ENCODE peak calls at places on chromosomes 6 and 20, in eight cellular contexts. F is endothelial cell of umbilical vein, G is HCT116, Q is GM12878, R is SK-N-SH, X is HepG2, P is H1, W is K562. Y is an unnamed sample. For H3K9me3, the result is how much of the 10 kb centered on the place peaks cover.

GRCh38 chr20:38426006-38426405 is 9.1 kb downstream of the SNHG17 start:
- DNase-seq in F (no peak), G (no peak), Q (no peak), R (no peak), X (peak), P (no peak), W (peak), Y (no peak)

GRCh38 chr6:105483492-105483891 is 80.6 kb upstream of the PREP start:
- DNase-seq in F (no peak), G (no peak), Q (no peak), R (no peak), X (no peak), P (no peak), W (no peak), Y (no peak)

GRCh38 chr6:6661684-6662083 is 73.2 kb downstream of the LY86 start:
- DNase-seq in F (peak), G (no peak), Q (no peak), R (peak), X (peak), P (no peak), W (no peak), Y (no peak)

GRCh38 chr6:93017213-93017612 is 402.1 kb downstream of the EPHA7 start:
- DNase-seq in F (no peak), G (no peak), Q (no peak), R (no peak), X (peak), P (no peak), W (no peak), Y (no peak)

GRCh38 chr6:11231564-11232176 is 798 bp downstream of the NEDD9 start:
- DNase-seq in F (peak), G (no peak), Q (no peak), R (no peak), X (no peak), P (no peak), W (no peak), Y (no peak)

GRCh38 chr20:2890743-2891142 is 17.5 kb downstream of the PTPRA start:
- DNase-seq in F (peak), G (no peak), Q (no peak), R (no peak), X (no peak), P (no peak), W (peak), Y (no peak)

GRCh38 chr6:22028403-22028802 is 268.4 kb downstream of the PRL start:
- DNase-seq in F (no peak), G (no peak), Q (no peak), R (no peak), X (no peak), P (no peak), W (no peak), Y (no peak)

GRCh38 chr6:125986956-125987617 is 747 bp downstream of the TRMT11 start:
- DNase-seq in F (no peak), G (peak), Q (peak), R (peak), X (peak), P (no peak), W (peak), Y (no peak)

GRCh38 chr6:3239110-3239830 is 11.8 kb upstream of the TUBB2B start:
- DNase-seq in F (no peak), G (peak), Q (no peak), R (no peak), X (no peak), P (no peak), W (no peak), Y (no peak)

GRCh38 chr6:119267506-119267905 is 82.1 kb downstream of the MAN1A1 start:
- DNase-seq in F (no peak), G (no peak), Q (no peak), R (no peak), X (no peak), P (no peak), W (no peak), Y (no peak)

GRCh38 chr6:38027685-38028373 is 208.3 kb downstream of the ZFAND3 start:
- DNase-seq in F (peak), G (no peak), Q (no peak), R (no peak), X (no peak), P (no peak), W (no peak), Y (no peak)

GRCh38 chr20:6103301-6103700 is 19.5 kb downstream of the FERMT1 start:
- DNase-seq in F (no peak), G (no peak), Q (no peak), R (no peak), X (no peak), P (no peak), W (no peak), Y (no peak)

GRCh38 chr6:42782689-42783176 is 881 bp downstream of the BICRAL start:
- DNase-seq in F (peak), G (peak), Q (no peak), R (peak), X (peak), P (no peak), W (peak), Y (no peak)

GRCh38 chr20:44618318-44618731 is 33.2 kb downstream of the ADA start:
- DNase-seq in F (no peak), G (no peak), Q (no peak), R (no peak), X (no peak), P (no peak), W (no peak), Y (no peak)

GRCh38 chr20:44616604-44616964 is 34.2 kb downstream of the PKIG start:
- DNase-seq in F (no peak), G (no peak), Q (no peak), R (no peak), X (no peak), P (no peak), W (peak), Y (peak)

GRCh38 chr20:44615169-44615791 is 32.9 kb downstream of the PKIG start:
- DNase-seq in F (peak), G (no peak), Q (no peak), R (no peak), X (no peak), P (no peak), W (no peak), Y (no peak)

GRCh38 chr20:44614525-44614924 is 32.1 kb downstream of the PKIG start:
- DNase-seq in F (no peak), G (no peak), Q (no peak), R (no peak), X (no peak), P (no peak), W (no peak), Y (no peak)

DNA sequence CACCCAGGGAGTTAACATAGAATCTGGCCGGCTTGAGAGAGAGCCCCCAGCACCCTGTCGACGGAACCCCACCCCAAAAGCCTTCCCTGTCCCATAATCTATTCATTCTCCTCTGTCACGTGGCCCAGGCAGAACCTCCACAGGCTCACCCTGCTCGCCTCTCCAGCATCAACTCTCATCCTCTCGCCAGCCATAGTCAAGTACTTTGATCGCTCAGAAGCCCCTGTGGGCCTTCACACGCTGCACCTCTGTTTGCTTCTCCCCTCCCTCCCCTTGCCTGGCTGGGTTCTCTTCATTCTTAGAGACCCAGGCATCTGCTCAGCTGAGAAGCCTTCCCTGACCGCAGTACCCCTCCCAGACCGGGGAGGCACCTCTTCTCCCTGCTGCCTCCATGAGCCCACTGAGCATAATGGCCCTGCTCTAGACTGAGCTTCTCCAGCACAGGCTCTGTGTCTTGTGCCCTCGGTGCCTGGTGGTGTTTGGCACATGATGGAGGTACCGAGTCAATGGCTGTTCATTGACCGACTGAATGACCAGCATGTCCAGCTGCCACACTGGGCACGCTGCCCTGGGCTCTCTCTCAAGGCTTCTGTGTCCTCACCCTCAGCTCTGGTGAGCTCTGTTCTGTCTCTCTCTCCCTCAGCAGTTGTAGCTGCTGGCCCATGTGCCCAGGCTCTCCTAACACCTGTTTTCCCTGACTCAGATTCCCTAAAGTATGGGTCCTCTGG is 33.7 kb downstream of the PKIG start:
- DNase-seq in F (no peak), G (no peak), Q (no peak), R (no peak), X (no peak), P (no peak), W (no peak), Y (no peak)
- H3K9ac ChIP-seq in F (no peak), G (no peak), Q (no peak), R (no peak), X (no peak), P (no peak), W (peak), Y (no peak)

DNA sequence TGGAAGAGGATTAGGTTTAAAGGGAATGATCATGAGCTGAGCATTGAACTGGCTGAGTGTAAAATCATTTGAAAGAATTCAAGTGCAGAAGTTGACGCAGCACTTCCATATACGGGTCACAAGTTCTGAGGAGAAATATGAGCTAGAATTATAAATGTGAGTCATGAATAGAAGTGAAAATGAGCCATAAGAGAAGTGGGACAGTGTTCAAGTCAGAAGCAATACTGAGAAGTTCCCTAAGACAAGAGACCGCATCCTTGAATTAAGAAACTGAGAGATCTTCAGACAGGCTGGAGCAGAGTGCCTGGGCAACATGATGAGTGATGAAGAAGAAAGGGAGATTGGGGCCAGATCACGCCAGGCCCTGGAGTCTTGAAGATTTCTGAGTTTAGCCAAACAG is 209.7 kb downstream of the TBX18 start:
- DNase-seq in F (no peak), G (no peak), Q (no peak), R (no peak), X (no peak), P (no peak), W (no peak), Y (no peak)
- H3K9me3 ChIP-seq in F (under half), G (under half), Q (under half), R (under half), X (under half), P (under half), W (under half), Y (under half)

GRCh38 chr6:18264338-18265098 is at the start of gene DEK:
- DNase-seq in F (peak), G (peak), Q (no peak), R (peak), X (peak), P (no peak), W (peak), Y (no peak)
- TF ChIP-seq POLR2AphosphoS5 in F (peak), G (peak), Q (peak), R (no peak), X (peak), P (no peak), W (peak), Y (peak)

GRCh38 chr6:13924949-13925881 is at the start of gene RNF182:
- DNase-seq in F (peak), G (no peak), Q (no peak), R (peak), X (no peak), P (no peak), W (peak), Y (no peak)
- H3K9ac ChIP-seq in F (no peak), G (peak), Q (no peak), R (peak), X (no peak), P (peak), W (peak), Y (peak)

Y was measured in SK-N-MC.